ENCODE peak calls at places on chromosome 2, in six cellular contexts. V is endothelial cell of umbilical vein; C is body of pancreas; M is CD4-positive, CD25-positive, alpha-beta regulatory T cell; Y is Panc1; B is uterus. P is an unnamed sample. For H3K9me3, the result is how much of the 10 kb centered on the place peaks cover.

GRCh38 chr2:144466637-144467036 is 53.3 kb downstream of the ZEB2 start:
- DNase-seq in C (no peak), V (no peak), B (no peak), Y (no peak), M (no peak), P (no peak)

GRCh38 chr2:38163006-38163405 is 87.1 kb upstream of the CYP1B1 start:
- DNase-seq in B (no peak), M (no peak), C (no peak), Y (no peak), V (no peak), P (no peak)

GRCh38 chr2:64143154-64144056 is 815 bp downstream of the PELI1 start:
- DNase-seq in B (no peak), V (peak), C (peak), Y (no peak), M (peak), P (peak)

GRCh38 chr2:206836722-206837121 is 71.3 kb downstream of the FASTKD2 start:
- DNase-seq in V (no peak), M (no peak), B (no peak), Y (no peak), C (no peak), P (no peak)

GRCh38 chr2:24054366-24055010 is 4.9 kb downstream of the FKBP1B start:
- DNase-seq in C (no peak), V (no peak), Y (no peak), B (no peak), M (no peak), P (no peak)

GRCh38 chr2:171210864-171211431 is 50.3 kb upstream of the TLK1 start:
- DNase-seq in B (no peak), V (no peak), C (no peak), M (peak), Y (no peak), P (peak)

GRCh38 chr2:175575346-175576258 is 394.1 kb upstream of the ATP5MC3 start:
- DNase-seq in C (no peak), V (no peak), B (no peak), M (no peak), Y (no peak), P (no peak)

GRCh38 chr2:24021122-24021998 is 11.5 kb downstream of the MFSD2B start:
- DNase-seq in Y (no peak), C (peak), M (no peak), B (no peak), V (no peak), P (no peak)

GRCh38 chr2:170247882-170248393 is 70.0 kb downstream of the MYO3B start:
- DNase-seq in Y (no peak), C (no peak), M (no peak), V (peak), B (no peak), P (no peak)

GRCh38 chr2:127586746-127587295 is 51.3 kb downstream of the MYO7B start:
- DNase-seq in C (no peak), M (no peak), V (no peak), B (no peak), Y (no peak), P (no peak)

GRCh38 chr2:145874466-145874865 is 1354.5 kb upstream of the ZEB2 start:
- DNase-seq in M (no peak), Y (no peak), C (no peak), V (peak), B (no peak), P (no peak)

GRCh38 chr2:206086683-206087350 is 843 bp upstream of the INO80D start:
- DNase-seq in M (no peak), B (no peak), C (no peak), V (peak), Y (no peak), P (no peak)

GRCh38 chr2:23632831-23633395 is 247.9 kb downstream of the KLHL29 start:
- DNase-seq in M (no peak), C (no peak), V (no peak), B (no peak), Y (no peak), P (no peak)

GRCh38 chr2:216920150-216920846 is 60.4 kb upstream of the TNP1 start:
- DNase-seq in B (no peak), Y (no peak), V (no peak), M (no peak), C (no peak), P (no peak)

GRCh38 chr2:127733816-127734537 is 32.7 kb downstream of the SFT2D3 start:
- DNase-seq in M (no peak), Y (no peak), C (no peak), V (no peak), B (no peak), P (no peak)

DNA sequence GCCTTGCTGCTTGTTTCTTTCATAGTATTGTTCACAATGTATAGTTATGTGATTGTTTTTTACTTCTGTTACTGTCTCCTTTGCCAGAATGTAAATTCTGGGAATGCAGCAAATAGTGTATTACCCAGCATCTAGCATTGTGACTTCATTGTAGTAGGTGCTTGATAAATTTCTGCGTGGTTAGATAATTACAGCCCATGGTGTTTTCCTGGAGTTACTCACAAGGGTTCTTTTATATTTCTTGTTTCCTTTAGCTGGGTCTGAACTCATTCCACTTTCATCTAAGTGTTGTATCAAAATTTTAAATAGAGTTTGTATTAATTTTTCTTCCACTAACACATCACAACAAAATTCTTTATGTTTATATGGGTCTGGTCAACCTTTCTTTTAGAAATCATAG is 132.6 kb downstream of the MAP4K4 start:
- DNase-seq in M (no peak), C (no peak), Y (no peak), V (no peak), B (no peak), P (no peak)
- H3K27ac ChIP-seq in M (no peak), C (no peak), Y (no peak), V (no peak), B (no peak), P (no peak)

GRCh38 chr2:27591745-27592144 is 8.9 kb downstream of the ZNF512 start:
- DNase-seq in M (no peak), V (no peak), B (no peak), C (no peak), Y (no peak), P (no peak)
- H3K9me3 ChIP-seq in M (under half), V (under half), B (under half), C (under half), Y (under half), P (under half)

GRCh38 chr2:199307461-199307860 is 150.3 kb downstream of the SATB2 start:
- DNase-seq in Y (no peak), V (no peak), C (no peak), B (no peak), M (no peak), P (no peak)

GRCh38 chr2:199308567-199308966 is 149.2 kb downstream of the SATB2 start:
- DNase-seq in M (no peak), C (no peak), Y (no peak), V (no peak), B (no peak), P (no peak)

GRCh38 chr2:199306116-199306515 is 151.6 kb downstream of the SATB2 start:
- DNase-seq in C (no peak), B (no peak), Y (no peak), M (no peak), V (no peak), P (no peak)

GRCh38 chr2:199302851-199303250 is 154.9 kb downstream of the SATB2 start:
- DNase-seq in B (no peak), C (no peak), M (no peak), Y (no peak), V (no peak), P (no peak)

GRCh38 chr2:199303814-199304213 is 153.9 kb downstream of the SATB2 start:
- DNase-seq in V (peak), C (no peak), M (no peak), B (no peak), Y (no peak), P (no peak)
- H3K27ac ChIP-seq in V (peak), C (no peak), M (no peak), B (no peak), Y (no peak), P (no peak)

DNA sequence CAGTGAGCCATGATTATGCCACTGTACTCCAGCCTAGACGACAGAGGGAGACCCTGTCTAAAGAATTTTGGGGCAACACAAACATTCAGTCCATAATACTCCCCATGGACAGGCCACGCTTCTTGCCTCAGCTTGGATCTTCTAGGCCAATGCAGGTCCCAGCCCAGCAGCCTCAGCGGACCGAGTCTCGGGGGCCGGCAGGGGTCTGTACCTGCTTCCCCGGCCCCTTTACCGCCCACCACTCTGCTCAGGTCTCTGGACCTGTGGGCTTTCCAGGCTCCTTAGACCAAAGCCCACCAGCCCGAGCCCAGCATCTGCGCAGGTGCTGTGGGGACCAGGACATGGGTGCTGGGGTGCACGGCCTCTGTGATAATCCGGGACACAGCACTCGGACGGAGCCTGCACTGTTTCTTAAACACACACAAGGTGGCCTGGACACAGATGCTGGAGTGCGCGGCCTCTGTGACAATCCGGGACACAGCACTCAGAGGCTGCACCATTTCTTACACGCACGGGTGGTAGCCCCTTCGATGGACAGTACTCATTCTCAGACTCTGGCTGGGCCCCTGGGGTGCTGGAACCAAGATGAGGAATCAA is 62.1 kb upstream of the GPC1 start:
- DNase-seq in Y (no peak), B (no peak), C (no peak), M (no peak), V (no peak), P (no peak)
- H3K9me3 ChIP-seq in Y (under half), B (under half), C (under half), M (under half), V (under half), P (under half)

DNA sequence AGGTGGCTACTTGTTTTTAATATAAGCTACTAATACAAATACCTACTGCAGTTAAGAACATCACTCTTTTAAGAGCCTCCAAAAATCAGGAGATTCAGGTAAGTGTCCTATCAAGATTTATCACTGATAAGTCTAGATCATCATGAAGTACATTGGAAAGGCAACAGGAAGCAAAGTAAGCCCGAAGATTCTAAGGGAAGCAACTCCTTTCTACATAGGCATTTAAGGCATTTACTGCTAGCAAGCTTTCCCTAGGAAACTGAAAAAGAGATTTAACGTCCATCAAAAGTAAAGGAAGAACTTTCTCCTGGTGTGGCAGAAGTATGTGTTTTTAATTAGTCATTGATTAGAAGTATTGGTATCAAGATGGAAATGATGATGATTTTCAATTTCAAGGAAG is 3.7 kb downstream of the STK17B start:
- DNase-seq in C (no peak), V (peak), B (no peak), M (no peak), Y (no peak), P (no peak)
- H3K27ac ChIP-seq in C (no peak), V (peak), B (no peak), M (peak), Y (peak), P (peak)

GRCh38 chr2:228597032-228597431 is 415.5 kb upstream of the SPHKAP start:
- DNase-seq in C (no peak), V (no peak), B (no peak), Y (no peak), M (no peak), P (no peak)

GRCh38 chr2:228599297-228599696 is 417.8 kb upstream of the SPHKAP start:
- DNase-seq in V (no peak), B (no peak), M (no peak), Y (no peak), C (no peak), P (no peak)

GRCh38 chr2:228599781-228600180 is 418.3 kb upstream of the SPHKAP start:
- DNase-seq in M (no peak), Y (no peak), C (no peak), B (no peak), V (no peak), P (no peak)

GRCh38 chr2:228602277-228602676 is 420.8 kb upstream of the SPHKAP start:
- DNase-seq in B (no peak), V (no peak), C (no peak), M (no peak), Y (no peak), P (no peak)

DNA sequence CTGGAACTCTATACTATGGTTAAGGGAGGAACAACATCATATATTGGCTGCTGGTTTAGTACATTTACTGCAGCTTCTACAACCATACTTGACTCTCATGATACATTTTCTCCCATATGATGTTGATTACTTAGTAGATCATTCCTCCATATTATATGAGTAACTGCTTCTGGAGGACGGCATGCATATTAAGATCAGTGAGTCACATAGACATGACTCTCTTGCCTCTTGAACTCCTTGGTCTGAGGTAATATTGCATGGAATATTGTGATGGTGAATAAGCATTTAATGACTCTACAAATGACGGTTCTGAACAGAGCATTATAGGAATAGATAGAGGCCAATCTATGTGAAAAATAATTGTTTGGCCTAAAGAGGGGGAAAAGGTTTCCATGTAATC is 418.8 kb upstream of the SPHKAP start:
- DNase-seq in B (no peak), V (no peak), Y (no peak), M (no peak), C (no peak), P (no peak)
- H3K9me3 ChIP-seq in B (under half), V (under half), Y (under half), M (under half), C (under half), P (under half)

P was measured in CD4-positive, alpha-beta T cell.